ENCODE peak calls at places on chromosomes 2 and 18, in seven cellular contexts. One of them, this sample, is unnamed.

GRCh38 chr2:88350641-88351601 is 101.6 kb downstream of the FOXI3 start:
- DNase-seq in HL-60: peak
- DNase-seq in GM12865: peak
- DNase-seq in lower lobe of right lung: peak
- DNase-seq in MM.1S: peak
- DNase-seq in right atrium auricular region: no peak
- DNase-seq in choroid plexus epithelial cell: peak
- DNase-seq in this sample: peak

GRCh38 chr2:83253848-83254247 is 1205.2 kb downstream of the SUCLG1 start:
- DNase-seq in HL-60: no peak
- DNase-seq in GM12865: no peak
- DNase-seq in lower lobe of right lung: no peak
- DNase-seq in MM.1S: no peak
- DNase-seq in right atrium auricular region: no peak
- DNase-seq in choroid plexus epithelial cell: no peak
- DNase-seq in this sample: no peak

GRCh38 chr2:119421731-119422130 is 9.9 kb upstream of the TMEM37 start:
- DNase-seq in HL-60: no peak
- DNase-seq in GM12865: no peak
- DNase-seq in lower lobe of right lung: no peak
- DNase-seq in MM.1S: no peak
- DNase-seq in right atrium auricular region: no peak
- DNase-seq in choroid plexus epithelial cell: no peak
- DNase-seq in this sample: no peak

GRCh38 chr2:215692387-215693079 is 256.7 kb upstream of the FN1 start:
- DNase-seq in HL-60: no peak
- DNase-seq in GM12865: no peak
- DNase-seq in lower lobe of right lung: no peak
- DNase-seq in MM.1S: no peak
- DNase-seq in right atrium auricular region: no peak
- DNase-seq in choroid plexus epithelial cell: peak
- DNase-seq in this sample: no peak

GRCh38 chr18:39523281-39523680 is 1957.7 kb upstream of the CELF4 start:
- DNase-seq in HL-60: no peak
- DNase-seq in GM12865: no peak
- DNase-seq in lower lobe of right lung: no peak
- DNase-seq in MM.1S: no peak
- DNase-seq in right atrium auricular region: no peak
- DNase-seq in choroid plexus epithelial cell: peak
- DNase-seq in this sample: no peak

GRCh38 chr2:11264007-11264406 is 80.4 kb downstream of the ROCK2 start:
- DNase-seq in HL-60: no peak
- DNase-seq in GM12865: no peak
- DNase-seq in lower lobe of right lung: no peak
- DNase-seq in MM.1S: no peak
- DNase-seq in right atrium auricular region: no peak
- DNase-seq in choroid plexus epithelial cell: no peak
- DNase-seq in this sample: no peak

GRCh38 chr2:7022486-7022885 is 105.3 kb downstream of the RNF144A start:
- DNase-seq in HL-60: no peak
- DNase-seq in GM12865: no peak
- DNase-seq in lower lobe of right lung: no peak
- DNase-seq in MM.1S: no peak
- DNase-seq in right atrium auricular region: no peak
- DNase-seq in choroid plexus epithelial cell: peak
- DNase-seq in this sample: no peak

GRCh38 chr2:45404807-45405297 is 206.2 kb downstream of the SRBD1 start:
- DNase-seq in HL-60: no peak
- DNase-seq in GM12865: no peak
- DNase-seq in lower lobe of right lung: no peak
- DNase-seq in MM.1S: no peak
- DNase-seq in right atrium auricular region: no peak
- DNase-seq in choroid plexus epithelial cell: no peak
- DNase-seq in this sample: no peak

GRCh38 chr2:159229476-159230144 is 56.9 kb downstream of the WDSUB1 start:
- DNase-seq in HL-60: no peak
- DNase-seq in GM12865: no peak
- DNase-seq in lower lobe of right lung: peak
- DNase-seq in MM.1S: no peak
- DNase-seq in right atrium auricular region: no peak
- DNase-seq in choroid plexus epithelial cell: no peak
- DNase-seq in this sample: no peak

GRCh38 chr18:46264255-46264654 is 160.1 kb downstream of the HAUS1 start:
- DNase-seq in HL-60: no peak
- DNase-seq in GM12865: peak
- DNase-seq in lower lobe of right lung: no peak
- DNase-seq in MM.1S: no peak
- DNase-seq in right atrium auricular region: no peak
- DNase-seq in choroid plexus epithelial cell: peak
- DNase-seq in this sample: no peak

GRCh38 chr18:11817229-11817628 is 34.0 kb upstream of the CHMP1B start:
- DNase-seq in HL-60: no peak
- DNase-seq in GM12865: no peak
- DNase-seq in lower lobe of right lung: no peak
- DNase-seq in MM.1S: no peak
- DNase-seq in right atrium auricular region: no peak
- DNase-seq in choroid plexus epithelial cell: no peak
- DNase-seq in this sample: no peak

GRCh38 chr18:29969876-29970275 is 1072.7 kb downstream of the DSC3 start:
- DNase-seq in HL-60: no peak
- DNase-seq in GM12865: no peak
- DNase-seq in lower lobe of right lung: no peak
- DNase-seq in MM.1S: no peak
- DNase-seq in right atrium auricular region: no peak
- DNase-seq in choroid plexus epithelial cell: no peak
- DNase-seq in this sample: no peak

GRCh38 chr2:150983498-150983897 is 278.2 kb downstream of the RBM43 start:
- DNase-seq in HL-60: no peak
- DNase-seq in GM12865: peak
- DNase-seq in lower lobe of right lung: no peak
- DNase-seq in MM.1S: peak
- DNase-seq in right atrium auricular region: no peak
- DNase-seq in choroid plexus epithelial cell: no peak
- DNase-seq in this sample: no peak

GRCh38 chr18:7566244-7566586 is 901 bp upstream of the PTPRM start:
- DNase-seq in HL-60: no peak
- DNase-seq in GM12865: no peak
- DNase-seq in lower lobe of right lung: no peak
- DNase-seq in MM.1S: no peak
- DNase-seq in right atrium auricular region: no peak
- DNase-seq in choroid plexus epithelial cell: no peak
- DNase-seq in this sample: no peak

GRCh38 chr2:9573013-9573708 is 17.5 kb upstream of the ADAM17 start:
- DNase-seq in HL-60: no peak
- DNase-seq in GM12865: no peak
- DNase-seq in lower lobe of right lung: no peak
- DNase-seq in MM.1S: no peak
- DNase-seq in right atrium auricular region: no peak
- DNase-seq in choroid plexus epithelial cell: peak
- DNase-seq in this sample: no peak

GRCh38 chr2:16619576-16620245 is 45.9 kb downstream of the CYRIA start:
- DNase-seq in HL-60: no peak
- DNase-seq in GM12865: no peak
- DNase-seq in lower lobe of right lung: no peak
- DNase-seq in MM.1S: no peak
- DNase-seq in right atrium auricular region: no peak
- DNase-seq in choroid plexus epithelial cell: no peak
- DNase-seq in this sample: no peak

GRCh38 chr2:227394403-227394802 is 6.7 kb upstream of the SCYGR1 start:
- DNase-seq in HL-60: no peak
- DNase-seq in GM12865: no peak
- DNase-seq in lower lobe of right lung: no peak
- DNase-seq in MM.1S: peak
- DNase-seq in right atrium auricular region: peak
- DNase-seq in choroid plexus epithelial cell: no peak
- DNase-seq in this sample: no peak

GRCh38 chr2:74877376-74877775 is 43.4 kb downstream of the HK2 start:
- DNase-seq in HL-60: no peak
- DNase-seq in GM12865: no peak
- DNase-seq in lower lobe of right lung: no peak
- DNase-seq in MM.1S: no peak
- DNase-seq in right atrium auricular region: no peak
- DNase-seq in choroid plexus epithelial cell: no peak
- DNase-seq in this sample: no peak

GRCh38 chr2:31297751-31298150 is 63.8 kb downstream of the EHD3 start:
- DNase-seq in HL-60: peak
- DNase-seq in GM12865: no peak
- DNase-seq in lower lobe of right lung: no peak
- DNase-seq in MM.1S: no peak
- DNase-seq in right atrium auricular region: no peak
- DNase-seq in choroid plexus epithelial cell: no peak
- DNase-seq in this sample: no peak

GRCh38 chr2:171334171-171334570 is 99.6 kb downstream of the METTL8 start:
- DNase-seq in HL-60: no peak
- DNase-seq in GM12865: no peak
- DNase-seq in lower lobe of right lung: no peak
- DNase-seq in MM.1S: no peak
- DNase-seq in right atrium auricular region: no peak
- DNase-seq in choroid plexus epithelial cell: no peak
- DNase-seq in this sample: no peak

DNA sequence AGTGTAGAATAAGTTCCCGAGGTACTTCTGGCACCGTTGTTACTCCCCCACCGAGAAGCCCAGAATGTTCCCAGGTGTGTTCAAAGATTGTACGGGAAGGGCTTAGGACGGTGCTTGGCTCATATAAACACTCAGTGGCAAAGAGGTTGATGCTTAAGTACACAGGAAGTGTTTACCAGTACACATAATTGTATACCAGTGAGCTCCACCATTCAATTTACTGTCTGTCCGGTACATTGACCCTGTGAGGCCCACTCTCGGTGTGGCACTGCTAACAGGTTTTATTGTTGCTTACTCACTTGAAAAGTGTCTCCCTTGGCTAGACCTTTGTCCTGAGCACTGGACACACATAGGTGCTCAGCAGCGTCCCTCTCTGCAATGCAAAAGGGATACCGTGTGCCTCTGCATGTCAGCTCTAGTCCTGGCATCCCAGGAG is 191.0 kb downstream of the NEDD4L start:
- DNase-seq in HL-60: no peak
- DNase-seq in GM12865: no peak
- DNase-seq in lower lobe of right lung: no peak
- DNase-seq in MM.1S: no peak
- DNase-seq in right atrium auricular region: no peak
- DNase-seq in choroid plexus epithelial cell: no peak
- DNase-seq in this sample: no peak
- TF ChIP-seq CTCF in HL-60: no peak
- TF ChIP-seq CTCF in GM12865: no peak
- TF ChIP-seq CTCF in lower lobe of right lung: no peak
- TF ChIP-seq CTCF in MM.1S: no peak
- TF ChIP-seq CTCF in right atrium auricular region: no peak
- TF ChIP-seq CTCF in choroid plexus epithelial cell: no peak
- TF ChIP-seq CTCF in this sample: no peak

DNA sequence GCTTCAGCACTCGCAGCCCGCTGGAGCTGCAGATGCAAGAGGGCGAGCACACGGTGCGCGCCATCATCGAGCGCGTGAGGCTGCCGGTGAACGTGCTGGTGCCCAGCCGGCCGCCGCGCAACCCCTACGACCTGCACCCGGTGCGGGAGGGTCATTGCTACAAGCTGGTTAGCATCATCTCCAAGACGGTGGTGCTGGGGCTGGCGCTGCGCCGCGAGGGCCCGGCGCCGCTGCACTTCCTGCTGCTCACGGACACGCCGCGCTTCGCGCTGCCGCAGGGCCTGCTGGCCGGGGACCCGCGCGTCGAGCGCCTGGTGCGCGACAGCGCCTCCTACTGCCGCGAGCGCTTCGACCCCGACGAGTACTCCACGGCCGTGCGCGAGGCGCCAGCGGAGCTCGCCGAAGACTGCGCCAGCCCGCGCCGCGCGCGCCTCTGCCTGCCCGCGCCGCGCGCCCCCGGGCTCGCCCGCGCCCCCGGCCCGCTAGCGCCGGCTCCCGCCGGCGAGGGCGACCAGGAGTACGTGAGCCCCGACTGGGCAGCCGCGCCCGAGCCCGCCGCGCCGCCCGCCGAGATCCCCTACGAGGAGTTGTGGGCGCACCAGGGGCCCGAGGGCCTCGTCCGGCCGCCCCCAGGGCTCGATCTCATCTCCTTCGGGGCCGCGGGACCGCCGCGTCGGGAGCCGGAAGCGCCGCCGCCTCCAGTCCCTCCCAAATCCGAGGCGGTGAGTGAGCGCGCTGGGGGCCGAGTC is 11.8 kb downstream of the GAREM2 start:
- DNase-seq in HL-60: peak
- DNase-seq in GM12865: peak
- DNase-seq in lower lobe of right lung: peak
- DNase-seq in MM.1S: peak
- DNase-seq in right atrium auricular region: peak
- DNase-seq in choroid plexus epithelial cell: peak
- DNase-seq in this sample: peak
- TF ChIP-seq CTCF in HL-60: peak
- TF ChIP-seq CTCF in GM12865: peak
- TF ChIP-seq CTCF in lower lobe of right lung: peak
- TF ChIP-seq CTCF in MM.1S: peak
- TF ChIP-seq CTCF in right atrium auricular region: peak
- TF ChIP-seq CTCF in choroid plexus epithelial cell: peak
- TF ChIP-seq CTCF in this sample: peak

GRCh38 chr2:110708455-110708854 is 23.9 kb upstream of the ACOXL start:
- DNase-seq in HL-60: no peak
- DNase-seq in GM12865: no peak
- DNase-seq in lower lobe of right lung: no peak
- DNase-seq in MM.1S: no peak
- DNase-seq in right atrium auricular region: no peak
- DNase-seq in choroid plexus epithelial cell: no peak
- DNase-seq in this sample: no peak
- TF ChIP-seq CTCF in HL-60: no peak
- TF ChIP-seq CTCF in GM12865: no peak
- TF ChIP-seq CTCF in lower lobe of right lung: no peak
- TF ChIP-seq CTCF in MM.1S: no peak
- TF ChIP-seq CTCF in right atrium auricular region: no peak
- TF ChIP-seq CTCF in choroid plexus epithelial cell: no peak
- TF ChIP-seq CTCF in this sample: no peak

GRCh38 chr2:164696634-164697033 is 75.4 kb upstream of the GRB14 start:
- DNase-seq in HL-60: no peak
- DNase-seq in GM12865: no peak
- DNase-seq in lower lobe of right lung: no peak
- DNase-seq in MM.1S: no peak
- DNase-seq in right atrium auricular region: no peak
- DNase-seq in choroid plexus epithelial cell: no peak
- DNase-seq in this sample: no peak
- TF ChIP-seq CTCF in HL-60: no peak
- TF ChIP-seq CTCF in GM12865: no peak
- TF ChIP-seq CTCF in lower lobe of right lung: no peak
- TF ChIP-seq CTCF in MM.1S: peak
- TF ChIP-seq CTCF in right atrium auricular region: no peak
- TF ChIP-seq CTCF in choroid plexus epithelial cell: peak
- TF ChIP-seq CTCF in this sample: no peak

DNA sequence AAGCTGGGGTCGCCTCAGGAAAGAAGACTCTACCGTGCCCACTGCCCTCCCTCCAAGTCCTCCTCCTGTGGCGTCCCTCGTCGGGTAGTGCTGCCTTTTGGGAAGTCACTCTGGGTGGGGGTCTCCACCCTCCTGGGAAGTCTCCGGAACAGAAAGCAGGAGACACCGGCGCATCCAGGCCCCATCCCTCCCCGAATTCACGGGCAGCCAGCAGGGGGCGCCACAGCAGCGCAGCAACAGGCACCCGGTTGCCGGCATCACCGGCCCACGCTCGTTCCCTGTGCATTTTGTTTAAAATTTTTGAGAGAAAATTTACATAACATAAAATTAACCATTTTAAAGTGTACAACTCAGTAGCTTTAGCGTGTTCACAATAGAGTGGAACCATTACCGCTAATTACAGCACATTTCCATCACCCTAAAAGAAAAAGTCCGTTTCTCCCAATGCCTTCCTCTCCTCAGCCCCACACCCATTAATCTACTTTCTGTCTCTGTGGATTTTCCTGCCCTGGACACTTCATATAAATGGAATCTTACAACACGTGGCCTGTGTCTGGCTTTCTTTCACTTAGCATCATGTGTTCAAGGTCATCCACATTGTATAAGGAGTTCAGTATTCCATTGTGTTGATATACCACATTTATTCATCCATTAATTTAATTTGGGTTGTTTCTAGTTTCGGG is 62.3 kb downstream of the ADNP2 start:
- DNase-seq in HL-60: peak
- DNase-seq in GM12865: peak
- DNase-seq in lower lobe of right lung: peak
- DNase-seq in MM.1S: no peak
- DNase-seq in right atrium auricular region: no peak
- DNase-seq in choroid plexus epithelial cell: peak
- DNase-seq in this sample: peak
- TF ChIP-seq CTCF in HL-60: peak
- TF ChIP-seq CTCF in GM12865: peak
- TF ChIP-seq CTCF in lower lobe of right lung: peak
- TF ChIP-seq CTCF in MM.1S: peak
- TF ChIP-seq CTCF in right atrium auricular region: peak
- TF ChIP-seq CTCF in choroid plexus epithelial cell: peak
- TF ChIP-seq CTCF in this sample: peak